ENCODE peak calls at places on chromosomes 3 and 15, in six cellular contexts. F, K, B, X, G and A are unnamed samples.

GRCh38 chr3:135678386-135678785 is 287.1 kb upstream of the PPP2R3A start:
- DNase-seq in F (no peak), K (no peak), B (no peak), X (no peak), G (no peak), A (no peak)

GRCh38 chr3:148955544-148956346 is 35.6 kb upstream of the GYG1 start:
- DNase-seq in F (no peak), K (peak; percentile 48), B (peak; percentile 35), X (peak; percentile 47), G (peak; percentile 39), A (no peak)

GRCh38 chr3:197028711-197029510 is 706 bp downstream of the MELTF start:
- DNase-seq in F (no peak), K (no peak), B (peak; percentile 24), X (no peak), G (no peak), A (peak; percentile 75)

GRCh38 chr15:96088592-96088991 is 241.9 kb upstream of the NR2F2 start:
- DNase-seq in F (no peak), K (no peak), B (no peak), X (no peak), G (no peak), A (no peak)

GRCh38 chr15:91049378-91050127 is 27.2 kb upstream of the VPS33B start:
- DNase-seq in F (no peak), K (peak; percentile 73), B (peak; percentile 70), X (peak; percentile 70), G (peak; percentile 59), A (no peak)

GRCh38 chr3:126654571-126655393 is at the start of gene TXNRD3:
- DNase-seq in F (peak; percentile 93), K (peak; percentile 42), B (peak; percentile 87), X (peak; percentile 62), G (peak; percentile 89), A (peak; percentile 91)

GRCh38 chr3:43995929-43996378 is 245.7 kb upstream of the TOPAZ1 start:
- DNase-seq in F (no peak), K (no peak), B (no peak), X (no peak), G (no peak), A (no peak)

GRCh38 chr3:73618461-73618860 is 6.3 kb downstream of the PDZRN3 start:
- DNase-seq in F (no peak), K (no peak), B (no peak), X (no peak), G (no peak), A (no peak)

GRCh38 chr3:134059680-134060560 is 30.2 kb upstream of the SLCO2A1 start:
- DNase-seq in F (no peak), K (no peak), B (peak; percentile 32), X (peak; percentile 74), G (no peak), A (peak; percentile 51)

GRCh38 chr15:82970078-82970686 is 15.8 kb upstream of the RAMAC start:
- DNase-seq in F (no peak), K (no peak), B (no peak), X (no peak), G (no peak), A (no peak)

GRCh38 chr15:62050118-62050517 is 10.1 kb downstream of the VPS13C start:
- DNase-seq in F (no peak), K (no peak), B (no peak), X (no peak), G (no peak), A (no peak)

GRCh38 chr15:85693277-85693676 is 101.4 kb downstream of the KLHL25 start:
- DNase-seq in F (no peak), K (no peak), B (no peak), X (no peak), G (no peak), A (no peak)

GRCh38 chr3:33482126-33482525 is 41.9 kb upstream of the UBP1 start:
- DNase-seq in F (no peak), K (no peak), B (no peak), X (peak; percentile 51), G (no peak), A (no peak)

GRCh38 chr3:195105389-195105788 is 165.6 kb downstream of the XXYLT1 start:
- DNase-seq in F (no peak), K (no peak), B (no peak), X (peak; percentile 90), G (no peak), A (peak; percentile 73)

GRCh38 chr3:53350652-53351051 is 3.3 kb upstream of the DCP1A start:
- DNase-seq in F (no peak), K (peak; percentile 18), B (peak; percentile 59), X (peak; percentile 14), G (no peak), A (no peak)

GRCh38 chr15:79099692-79100091 is 9.1 kb upstream of the RASGRF1 start:
- DNase-seq in F (no peak), K (no peak), B (no peak), X (no peak), G (no peak), A (no peak)

GRCh38 chr3:169699536-169700050 is 36.1 kb upstream of the MECOM start:
- DNase-seq in F (peak; percentile 95), K (no peak), B (no peak), X (peak; percentile 3), G (no peak), A (no peak)

GRCh38 chr3:173618703-173619102 is 221.2 kb downstream of the NLGN1 start:
- DNase-seq in F (no peak), K (no peak), B (no peak), X (no peak), G (no peak), A (no peak)

GRCh38 chr3:159148466-159148865 is 346.6 kb downstream of the MFSD1 start:
- DNase-seq in F (no peak), K (no peak), B (no peak), X (no peak), G (no peak), A (no peak)
- TF ChIP-seq POLR2A in F (no peak), K (no peak), B (no peak), X (no peak), G (no peak), A (no peak)

GRCh38 chr15:53404930-53405493 is 354.5 kb downstream of the WDR72 start:
- DNase-seq in F (no peak), K (no peak), B (no peak), X (no peak), G (no peak), A (no peak)
- TF ChIP-seq CTCF in F (no peak), K (no peak), B (no peak), X (no peak), G (no peak), A (no peak)

GRCh38 chr15:40108855-40109735 is at the start of gene BMF:
- DNase-seq in F (peak; percentile 100), K (peak; percentile 99), B (peak; percentile 100), X (peak; percentile 97), G (peak; percentile 100), A (peak; percentile 99)
- TF ChIP-seq POLR2AphosphoS5 in F (peak; percentile 97), K (peak; percentile 38), B (peak; percentile 93), X (no peak), G (peak; percentile 92), A (peak; percentile 92)

GRCh38 chr3:158771018-158771350 is 30.9 kb upstream of the MFSD1 start:
- DNase-seq in F (peak; percentile 21), K (no peak), B (no peak), X (no peak), G (no peak), A (no peak)

GRCh38 chr3:158770254-158771017 is 31.4 kb upstream of the MFSD1 start:
- DNase-seq in F (peak; percentile 64), K (no peak), B (no peak), X (no peak), G (no peak), A (no peak)

GRCh38 chr3:158769519-158770253 is 32.2 kb upstream of the MFSD1 start:
- DNase-seq in F (peak; percentile 26), K (no peak), B (no peak), X (no peak), G (no peak), A (no peak)

GRCh38 chr3:158768361-158768787 is 33.5 kb upstream of the MFSD1 start:
- DNase-seq in F (peak; percentile 92), K (no peak), B (peak; percentile 54), X (peak; percentile 67), G (peak; percentile 41), A (no peak)

GRCh38 chr3:158768881-158769518 is 32.9 kb upstream of the MFSD1 start:
- DNase-seq in F (peak; percentile 84), K (no peak), B (peak; percentile 11), X (peak; percentile 90), G (no peak), A (no peak)
- TF ChIP-seq POLR2A in F (no peak), K (no peak), B (no peak), X (no peak), G (no peak), A (no peak)

GRCh38 chr3:42572278-42572677 is 9.5 kb downstream of the SEC22C start:
- DNase-seq in F (no peak), K (peak; percentile 41), B (peak; percentile 30), X (peak; percentile 62), G (no peak), A (no peak)
- TF ChIP-seq CTCF in F (peak; percentile 36), K (peak; percentile 79), B (peak; percentile 25), X (peak; percentile 83), G (no peak), A (no peak)

GRCh38 chr3:129001101-129001816 is at the start of gene EFCC1:
- DNase-seq in F (no peak), K (no peak), B (peak; percentile 46), X (no peak), G (no peak), A (no peak)
- TF ChIP-seq POLR2AphosphoS5 in F (peak; percentile 50), K (no peak), B (peak; percentile 29), X (no peak), G (no peak), A (peak; percentile 78)

GRCh38 chr3:37935756-37936666 is 54.6 kb upstream of the VILL start:
- DNase-seq in F (no peak), K (peak; percentile 46), B (peak; percentile 36), X (peak; percentile 98), G (peak; percentile 52), A (no peak)

GRCh38 chr3:37937156-37937555 is 53.4 kb upstream of the VILL start:
- DNase-seq in F (no peak), K (no peak), B (no peak), X (no peak), G (no peak), A (no peak)

GRCh38 chr3:37935290-37935668 is 55.3 kb upstream of the VILL start:
- DNase-seq in F (no peak), K (no peak), B (no peak), X (peak; percentile 71), G (no peak), A (no peak)

GRCh38 chr3:37934631-37935289 is 55.8 kb upstream of the VILL start:
- DNase-seq in F (peak; percentile 42), K (no peak), B (no peak), X (no peak), G (no peak), A (no peak)

DNA sequence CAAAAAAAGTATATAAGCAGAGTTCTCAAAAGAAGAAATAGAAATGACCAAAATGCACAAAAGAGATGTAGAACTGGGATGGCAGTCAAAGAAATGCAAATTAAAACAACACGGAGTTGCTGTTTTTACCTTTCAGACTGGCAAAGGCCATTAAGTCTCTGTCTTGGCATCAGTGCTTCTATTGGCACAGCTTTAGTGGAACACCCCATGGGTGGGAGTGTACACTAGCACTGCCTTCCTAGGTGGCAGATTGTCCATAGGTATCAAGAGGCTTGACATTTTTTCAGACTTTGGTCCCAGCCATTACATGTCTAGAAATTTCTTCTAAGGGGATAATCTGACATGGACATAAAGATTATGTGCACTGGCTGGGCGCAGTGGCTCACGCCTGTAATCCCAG is 58.1 kb upstream of the VILL start:
- DNase-seq in F (peak; percentile 2), K (no peak), B (no peak), X (no peak), G (no peak), A (no peak)
- TF ChIP-seq POLR2A in F (no peak), K (no peak), B (no peak), X (no peak), G (no peak), A (no peak)